ENCODE peak calls at places on chromosomes 7 and 10, in four cellular contexts. One of them, this sample, is unnamed.

GRCh38 chr10:21372651-21373410 is 152.7 kb downstream of the SKIDA1 start:
- DNase-seq in GM12878: peak
- DNase-seq in WTC11: no peak
- DNase-seq in HepG2: no peak
- DNase-seq in this sample: peak

GRCh38 chr10:116733566-116733965 is 8.8 kb downstream of the HSPA12A start:
- DNase-seq in WTC11: no peak
- DNase-seq in GM12878: no peak
- DNase-seq in HepG2: no peak
- DNase-seq in this sample: no peak

GRCh38 chr10:32139223-32140073 is 83.2 kb upstream of the KIF5B start:
- DNase-seq in GM12878: no peak
- DNase-seq in HepG2: peak
- DNase-seq in WTC11: peak
- DNase-seq in this sample: peak

GRCh38 chr10:1553951-1554350 is 183.4 kb downstream of the ADARB2 start:
- DNase-seq in WTC11: no peak
- DNase-seq in GM12878: no peak
- DNase-seq in HepG2: no peak
- DNase-seq in this sample: no peak

GRCh38 chr7:77800158-77800557 is 1.6 kb downstream of the PHTF2 start:
- DNase-seq in GM12878: peak
- DNase-seq in HepG2: no peak
- DNase-seq in WTC11: no peak
- DNase-seq in this sample: peak

GRCh38 chr7:95317966-95318365 is 6.4 kb downstream of the PON1 start:
- DNase-seq in WTC11: no peak
- DNase-seq in HepG2: no peak
- DNase-seq in GM12878: no peak
- DNase-seq in this sample: no peak

GRCh38 chr7:40749877-40750276 is 615.1 kb downstream of the SUGCT start:
- DNase-seq in GM12878: no peak
- DNase-seq in WTC11: no peak
- DNase-seq in HepG2: no peak
- DNase-seq in this sample: no peak

GRCh38 chr10:30821994-30822692 is 192.6 kb upstream of the LYZL2 start:
- DNase-seq in HepG2: no peak
- DNase-seq in GM12878: no peak
- DNase-seq in WTC11: no peak
- DNase-seq in this sample: no peak

GRCh38 chr7:5377816-5378215 is 45.8 kb downstream of the TNRC18 start:
- DNase-seq in GM12878: no peak
- DNase-seq in WTC11: no peak
- DNase-seq in HepG2: no peak
- DNase-seq in this sample: no peak

GRCh38 chr10:112389147-112389822 is 15.4 kb downstream of the ACSL5 start:
- DNase-seq in GM12878: peak
- DNase-seq in WTC11: no peak
- DNase-seq in HepG2: peak
- DNase-seq in this sample: no peak

GRCh38 chr10:77583527-77583926 is 54.1 kb downstream of the KCNMA1 start:
- DNase-seq in GM12878: no peak
- DNase-seq in HepG2: no peak
- DNase-seq in WTC11: no peak
- DNase-seq in this sample: no peak

GRCh38 chr7:138000081-138000701 is 1.7 kb downstream of the CREB3L2 start:
- DNase-seq in WTC11: peak
- DNase-seq in HepG2: peak
- DNase-seq in GM12878: no peak
- DNase-seq in this sample: peak

GRCh38 chr7:71594746-71595145 is 462.8 kb downstream of the GALNT17 start:
- DNase-seq in HepG2: no peak
- DNase-seq in WTC11: no peak
- DNase-seq in GM12878: no peak
- DNase-seq in this sample: no peak

GRCh38 chr7:121192834-121193233 is 136.0 kb upstream of the WNT16 start:
- DNase-seq in HepG2: no peak
- DNase-seq in WTC11: no peak
- DNase-seq in GM12878: no peak
- DNase-seq in this sample: no peak

GRCh38 chr7:4791101-4791737 is 15.8 kb downstream of the AP5Z1 start:
- DNase-seq in WTC11: no peak
- DNase-seq in HepG2: no peak
- DNase-seq in GM12878: no peak
- DNase-seq in this sample: no peak

GRCh38 chr7:156751319-156751718 is 110.7 kb downstream of the RNF32 start:
- DNase-seq in GM12878: no peak
- DNase-seq in WTC11: no peak
- DNase-seq in HepG2: no peak
- DNase-seq in this sample: no peak

GRCh38 chr10:103888113-103888841 is 29.7 kb downstream of the STN1 start:
- DNase-seq in GM12878: no peak
- DNase-seq in HepG2: peak
- DNase-seq in WTC11: no peak
- DNase-seq in this sample: peak

GRCh38 chr10:6314620-6315205 is 112.0 kb downstream of the PFKFB3 start:
- DNase-seq in HepG2: no peak
- DNase-seq in WTC11: no peak
- DNase-seq in GM12878: no peak
- DNase-seq in this sample: no peak

GRCh38 chr10:116771101-116771705 is 28.8 kb upstream of the HSPA12A start:
- DNase-seq in HepG2: peak
- DNase-seq in GM12878: no peak
- DNase-seq in WTC11: no peak
- DNase-seq in this sample: no peak

GRCh38 chr7:120731276-120731675 is 126.7 kb downstream of the TSPAN12 start:
- DNase-seq in WTC11: no peak
- DNase-seq in HepG2: no peak
- DNase-seq in GM12878: no peak
- DNase-seq in this sample: no peak

GRCh38 chr7:159030490-159031134 is 114.1 kb downstream of the VIPR2 start:
- DNase-seq in WTC11: peak
- DNase-seq in HepG2: peak
- DNase-seq in GM12878: no peak
- DNase-seq in this sample: peak

GRCh38 chr7:6637544-6638229 is 569 bp downstream of the ZNF316 start:
- DNase-seq in WTC11: peak
- DNase-seq in HepG2: peak
- DNase-seq in GM12878: no peak
- DNase-seq in this sample: peak

GRCh38 chr7:128957613-128958012 is 19.9 kb downstream of the IRF5 start:
- DNase-seq in GM12878: no peak
- DNase-seq in WTC11: no peak
- DNase-seq in HepG2: no peak
- DNase-seq in this sample: no peak

GRCh38 chr7:74622228-74622749 is 35.2 kb upstream of the GTF2I start:
- DNase-seq in HepG2: no peak
- DNase-seq in WTC11: no peak
- DNase-seq in GM12878: no peak
- DNase-seq in this sample: no peak
- TF ChIP-seq TCF7 in HepG2: no peak
- TF ChIP-seq TCF7 in WTC11: no peak
- TF ChIP-seq TCF7 in GM12878: no peak
- TF ChIP-seq TCF7 in this sample: no peak

GRCh38 chr10:75358121-75358520 is 43.4 kb downstream of the ZNF503 start:
- DNase-seq in HepG2: no peak
- DNase-seq in GM12878: no peak
- DNase-seq in WTC11: no peak
- DNase-seq in this sample: no peak

GRCh38 chr10:75357500-75357899 is 44.1 kb downstream of the ZNF503 start:
- DNase-seq in HepG2: no peak
- DNase-seq in GM12878: no peak
- DNase-seq in WTC11: no peak
- DNase-seq in this sample: no peak

GRCh38 chr10:75356484-75356883 is 45.1 kb downstream of the ZNF503 start:
- DNase-seq in HepG2: no peak
- DNase-seq in GM12878: no peak
- DNase-seq in WTC11: peak
- DNase-seq in this sample: no peak

GRCh38 chr10:75355706-75356105 is 45.9 kb downstream of the ZNF503 start:
- DNase-seq in HepG2: no peak
- DNase-seq in WTC11: no peak
- DNase-seq in GM12878: no peak
- DNase-seq in this sample: no peak

DNA sequence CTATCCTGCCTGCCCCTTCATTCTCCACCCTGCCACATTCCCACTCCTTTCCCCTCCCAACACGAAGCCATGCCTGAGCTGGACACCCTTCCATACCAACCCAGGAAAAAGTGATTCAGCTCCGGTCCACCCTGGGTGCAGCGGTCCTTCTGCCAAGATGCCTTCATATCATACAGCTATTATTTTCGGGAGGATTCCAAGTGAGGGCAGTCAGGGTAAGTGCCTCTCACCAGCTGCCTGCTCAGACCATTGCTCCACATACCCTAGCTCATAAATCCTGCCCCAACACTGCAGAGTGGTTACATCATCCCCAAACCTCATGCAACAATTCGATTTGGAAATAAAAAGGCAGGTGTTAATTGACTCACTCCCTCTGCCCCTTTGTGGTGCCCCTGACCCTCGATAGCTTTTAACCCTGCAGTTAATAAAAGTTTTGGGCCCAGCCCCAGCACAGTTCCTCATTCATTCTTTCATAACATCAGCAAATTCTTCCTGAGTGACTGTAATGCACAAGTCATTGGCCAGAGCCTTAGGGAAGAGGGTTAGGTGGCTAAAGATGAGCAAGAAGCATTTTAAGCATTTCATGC is 42.6 kb downstream of the ZNF503 start:
- DNase-seq in HepG2: no peak
- DNase-seq in WTC11: no peak
- DNase-seq in GM12878: no peak
- DNase-seq in this sample: no peak
- TF ChIP-seq TCF7 in HepG2: no peak
- TF ChIP-seq TCF7 in WTC11: no peak
- TF ChIP-seq TCF7 in GM12878: no peak
- TF ChIP-seq TCF7 in this sample: no peak

DNA sequence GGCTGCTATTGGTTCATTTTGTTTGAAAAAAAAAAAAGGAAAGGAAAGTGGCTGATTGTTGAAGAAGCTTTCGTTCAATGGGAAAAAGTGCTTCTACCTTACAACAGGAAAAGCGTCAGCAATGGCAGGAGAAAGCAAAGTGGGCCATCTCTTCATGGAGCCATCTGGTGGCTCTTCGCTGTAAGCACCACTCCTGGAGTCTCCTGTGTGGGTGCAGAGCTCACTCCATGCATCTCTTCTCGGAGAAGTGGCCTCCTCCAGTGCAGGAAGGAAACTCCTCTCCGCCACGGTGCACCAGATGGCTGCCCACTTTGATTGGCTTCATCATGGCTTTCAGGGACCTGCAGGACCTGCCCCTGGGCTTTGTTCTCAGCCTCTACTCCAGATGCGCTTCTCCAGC is 250.9 kb downstream of the PTEN start:
- DNase-seq in HepG2: peak
- DNase-seq in WTC11: peak
- DNase-seq in GM12878: no peak
- DNase-seq in this sample: peak
- TF ChIP-seq TCF7 in HepG2: no peak
- TF ChIP-seq TCF7 in WTC11: no peak
- TF ChIP-seq TCF7 in GM12878: no peak
- TF ChIP-seq TCF7 in this sample: no peak

DNA sequence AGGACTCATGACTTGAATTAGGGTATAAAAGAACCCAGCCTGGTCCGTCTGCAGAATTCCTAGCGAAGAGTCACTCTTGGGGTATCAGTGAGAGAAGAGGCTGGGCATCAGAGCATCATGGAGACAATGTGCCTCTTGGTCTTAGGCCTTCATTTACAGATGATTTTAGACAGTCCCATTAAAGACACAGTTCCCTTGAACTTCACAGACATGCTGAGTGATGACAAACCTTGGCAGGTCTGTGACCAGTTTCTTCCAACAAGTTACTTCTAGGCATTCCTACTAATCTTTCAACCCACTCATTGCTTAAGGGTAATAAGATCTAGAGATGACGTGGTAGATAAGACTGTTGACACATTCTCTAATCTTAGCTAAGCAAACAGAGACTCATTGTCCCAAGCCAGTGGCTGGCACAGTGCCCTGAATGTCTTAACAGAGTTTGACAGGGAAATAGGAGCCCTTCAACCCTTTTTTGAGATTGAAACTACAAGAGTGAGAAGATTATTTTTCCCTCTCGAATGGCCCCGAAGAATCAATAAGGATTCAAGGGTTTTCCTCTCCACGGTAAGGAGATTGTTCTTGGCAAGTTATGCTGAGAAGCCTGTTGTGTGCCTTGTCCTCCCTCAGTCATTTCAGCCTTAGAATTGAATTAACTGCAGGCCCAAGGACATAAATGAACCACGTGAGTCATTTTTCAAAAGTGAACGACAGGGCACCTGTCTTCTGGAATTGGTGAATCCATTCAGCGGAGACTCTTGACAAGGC is 281.1 kb downstream of the CCDC3 start:
- DNase-seq in WTC11: no peak
- DNase-seq in HepG2: peak
- DNase-seq in GM12878: no peak
- DNase-seq in this sample: no peak
- TF ChIP-seq TCF7 in WTC11: no peak
- TF ChIP-seq TCF7 in HepG2: peak
- TF ChIP-seq TCF7 in GM12878: no peak
- TF ChIP-seq TCF7 in this sample: no peak

DNA sequence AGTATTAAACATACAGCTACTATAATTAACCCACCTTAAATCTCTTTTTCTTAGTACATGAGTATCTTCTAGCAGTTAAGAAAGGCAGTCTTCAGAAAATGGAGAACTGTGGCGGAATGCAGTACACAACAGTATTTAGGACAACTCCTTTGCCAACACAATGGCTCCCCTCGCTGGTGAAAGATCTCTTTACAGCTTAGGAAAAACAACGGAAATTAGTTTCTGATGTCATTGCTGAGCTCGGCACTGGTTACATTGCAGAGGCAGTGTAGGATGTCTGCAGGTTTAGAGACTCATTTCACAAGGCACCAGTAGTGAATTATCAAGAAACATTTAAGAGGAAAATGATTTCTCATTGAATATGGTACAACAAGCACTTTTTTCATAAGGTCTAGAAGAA is 43.4 kb downstream of the GLRX3 start:
- DNase-seq in WTC11: peak
- DNase-seq in HepG2: peak
- DNase-seq in GM12878: no peak
- DNase-seq in this sample: peak
- TF ChIP-seq TCF7 in WTC11: no peak
- TF ChIP-seq TCF7 in HepG2: no peak
- TF ChIP-seq TCF7 in GM12878: no peak
- TF ChIP-seq TCF7 in this sample: no peak

GRCh38 chr7:16431646-16432424 is 10.5 kb upstream of the CRPPA start:
- DNase-seq in HepG2: peak
- DNase-seq in WTC11: no peak
- DNase-seq in GM12878: no peak
- DNase-seq in this sample: peak
- TF ChIP-seq TCF7 in HepG2: no peak
- TF ChIP-seq TCF7 in WTC11: no peak
- TF ChIP-seq TCF7 in GM12878: no peak
- TF ChIP-seq TCF7 in this sample: no peak

GRCh38 chr10:80126876-80127275 is 5.7 kb upstream of the PLAC9 start:
- DNase-seq in GM12878: no peak
- DNase-seq in HepG2: no peak
- DNase-seq in WTC11: peak
- DNase-seq in this sample: no peak
- TF ChIP-seq TCF7 in GM12878: no peak
- TF ChIP-seq TCF7 in HepG2: no peak
- TF ChIP-seq TCF7 in WTC11: no peak
- TF ChIP-seq TCF7 in this sample: no peak

GRCh38 chr10:126088144-126088543 is 191.8 kb downstream of the FANK1 start:
- DNase-seq in WTC11: no peak
- DNase-seq in GM12878: no peak
- DNase-seq in HepG2: no peak
- DNase-seq in this sample: no peak
- TF ChIP-seq TCF7 in WTC11: no peak
- TF ChIP-seq TCF7 in GM12878: no peak
- TF ChIP-seq TCF7 in HepG2: no peak
- TF ChIP-seq TCF7 in this sample: no peak

This sample was measured in K562.